ENCODE peak calls at places on chromosomes 11 and 22, in nine cellular contexts. One of them, this sample, is unnamed.

GRCh38 chr11:19954899-19955298 is 205.4 kb downstream of the DBX1 start:
- DNase-seq in NCI-H1105 treated with DMSO at 0.1 percent for 48 hours: no peak
- DNase-seq in PC-3: peak; percentile 24
- DNase-seq in fibroblast of mammary gland: peak; percentile 66
- DNase-seq in AML-193: no peak
- DNase-seq in activated T-cell treated with anti-CD3 and anti-CD28 coated beads, Interleukin-2, amount 50 U/mL, for 48 hours: no peak
- DNase-seq in activated naive CD4-positive, alpha-beta T cell treated with anti-CD3 and anti-CD28 coated beads, Interleukin-2, amount 50 U/mL, for 16 hours: no peak
- DNase-seq in GM12865: no peak
- DNase-seq in stimulated activated CD4-positive, alpha-beta T cell treated with anti-CD3 and anti-CD28 coated beads, TNF-alpha, amount 100 ng/mL, for 4 hours: no peak
- DNase-seq in this sample: no peak

GRCh38 chr11:14357843-14358728 is 897 bp downstream of the RRAS2 start:
- DNase-seq in NCI-H1105 treated with DMSO at 0.1 percent for 48 hours: peak; percentile 48
- DNase-seq in PC-3: peak; percentile 71
- DNase-seq in fibroblast of mammary gland: peak; percentile 41
- DNase-seq in AML-193: no peak
- DNase-seq in activated T-cell treated with anti-CD3 and anti-CD28 coated beads, Interleukin-2, amount 50 U/mL, for 48 hours: peak; percentile 58
- DNase-seq in activated naive CD4-positive, alpha-beta T cell treated with anti-CD3 and anti-CD28 coated beads, Interleukin-2, amount 50 U/mL, for 16 hours: peak; percentile 42
- DNase-seq in GM12865: peak; percentile 57
- DNase-seq in stimulated activated CD4-positive, alpha-beta T cell treated with anti-CD3 and anti-CD28 coated beads, TNF-alpha, amount 100 ng/mL, for 4 hours: no peak
- DNase-seq in this sample: peak; percentile 84

GRCh38 chr11:133214646-133215045 is 317.7 kb downstream of the OPCML start:
- DNase-seq in NCI-H1105 treated with DMSO at 0.1 percent for 48 hours: no peak
- DNase-seq in PC-3: no peak
- DNase-seq in fibroblast of mammary gland: no peak
- DNase-seq in AML-193: no peak
- DNase-seq in activated T-cell treated with anti-CD3 and anti-CD28 coated beads, Interleukin-2, amount 50 U/mL, for 48 hours: no peak
- DNase-seq in activated naive CD4-positive, alpha-beta T cell treated with anti-CD3 and anti-CD28 coated beads, Interleukin-2, amount 50 U/mL, for 16 hours: no peak
- DNase-seq in GM12865: no peak
- DNase-seq in stimulated activated CD4-positive, alpha-beta T cell treated with anti-CD3 and anti-CD28 coated beads, TNF-alpha, amount 100 ng/mL, for 4 hours: no peak
- DNase-seq in this sample: no peak

GRCh38 chr11:76265771-76266241 is 59.5 kb upstream of the WNT11 start:
- DNase-seq in NCI-H1105 treated with DMSO at 0.1 percent for 48 hours: no peak
- DNase-seq in PC-3: no peak
- DNase-seq in fibroblast of mammary gland: peak; percentile 11
- DNase-seq in AML-193: no peak
- DNase-seq in activated T-cell treated with anti-CD3 and anti-CD28 coated beads, Interleukin-2, amount 50 U/mL, for 48 hours: no peak
- DNase-seq in activated naive CD4-positive, alpha-beta T cell treated with anti-CD3 and anti-CD28 coated beads, Interleukin-2, amount 50 U/mL, for 16 hours: no peak
- DNase-seq in GM12865: no peak
- DNase-seq in stimulated activated CD4-positive, alpha-beta T cell treated with anti-CD3 and anti-CD28 coated beads, TNF-alpha, amount 100 ng/mL, for 4 hours: no peak
- DNase-seq in this sample: peak; percentile 41

GRCh38 chr22:25564979-25565677 is 653 bp downstream of the GRK3 start:
- DNase-seq in NCI-H1105 treated with DMSO at 0.1 percent for 48 hours: peak; percentile 49
- DNase-seq in PC-3: no peak
- DNase-seq in fibroblast of mammary gland: no peak
- DNase-seq in AML-193: no peak
- DNase-seq in activated T-cell treated with anti-CD3 and anti-CD28 coated beads, Interleukin-2, amount 50 U/mL, for 48 hours: peak; percentile 39
- DNase-seq in activated naive CD4-positive, alpha-beta T cell treated with anti-CD3 and anti-CD28 coated beads, Interleukin-2, amount 50 U/mL, for 16 hours: peak; percentile 25
- DNase-seq in GM12865: peak; percentile 44
- DNase-seq in stimulated activated CD4-positive, alpha-beta T cell treated with anti-CD3 and anti-CD28 coated beads, TNF-alpha, amount 100 ng/mL, for 4 hours: no peak
- DNase-seq in this sample: peak; percentile 27

GRCh38 chr11:8381871-8382396 is 118.3 kb upstream of the LMO1 start:
- DNase-seq in NCI-H1105 treated with DMSO at 0.1 percent for 48 hours: no peak
- DNase-seq in PC-3: no peak
- DNase-seq in fibroblast of mammary gland: no peak
- DNase-seq in AML-193: no peak
- DNase-seq in activated T-cell treated with anti-CD3 and anti-CD28 coated beads, Interleukin-2, amount 50 U/mL, for 48 hours: no peak
- DNase-seq in activated naive CD4-positive, alpha-beta T cell treated with anti-CD3 and anti-CD28 coated beads, Interleukin-2, amount 50 U/mL, for 16 hours: no peak
- DNase-seq in GM12865: no peak
- DNase-seq in stimulated activated CD4-positive, alpha-beta T cell treated with anti-CD3 and anti-CD28 coated beads, TNF-alpha, amount 100 ng/mL, for 4 hours: no peak
- DNase-seq in this sample: no peak

GRCh38 chr22:20956258-20957117 is 10.6 kb upstream of the AIFM3 start:
- DNase-seq in NCI-H1105 treated with DMSO at 0.1 percent for 48 hours: no peak
- DNase-seq in PC-3: peak; percentile 75
- DNase-seq in fibroblast of mammary gland: peak; percentile 51
- DNase-seq in AML-193: no peak
- DNase-seq in activated T-cell treated with anti-CD3 and anti-CD28 coated beads, Interleukin-2, amount 50 U/mL, for 48 hours: no peak
- DNase-seq in activated naive CD4-positive, alpha-beta T cell treated with anti-CD3 and anti-CD28 coated beads, Interleukin-2, amount 50 U/mL, for 16 hours: no peak
- DNase-seq in GM12865: no peak
- DNase-seq in stimulated activated CD4-positive, alpha-beta T cell treated with anti-CD3 and anti-CD28 coated beads, TNF-alpha, amount 100 ng/mL, for 4 hours: no peak
- DNase-seq in this sample: no peak

GRCh38 chr22:45597460-45598192 is 74.0 kb upstream of the ATXN10 start:
- DNase-seq in NCI-H1105 treated with DMSO at 0.1 percent for 48 hours: no peak
- DNase-seq in PC-3: peak; percentile 22
- DNase-seq in fibroblast of mammary gland: no peak
- DNase-seq in AML-193: no peak
- DNase-seq in activated T-cell treated with anti-CD3 and anti-CD28 coated beads, Interleukin-2, amount 50 U/mL, for 48 hours: no peak
- DNase-seq in activated naive CD4-positive, alpha-beta T cell treated with anti-CD3 and anti-CD28 coated beads, Interleukin-2, amount 50 U/mL, for 16 hours: no peak
- DNase-seq in GM12865: no peak
- DNase-seq in stimulated activated CD4-positive, alpha-beta T cell treated with anti-CD3 and anti-CD28 coated beads, TNF-alpha, amount 100 ng/mL, for 4 hours: no peak
- DNase-seq in this sample: no peak

GRCh38 chr11:77090373-77091111 is 12.1 kb upstream of the OMP start:
- DNase-seq in NCI-H1105 treated with DMSO at 0.1 percent for 48 hours: no peak
- DNase-seq in PC-3: no peak
- DNase-seq in fibroblast of mammary gland: no peak
- DNase-seq in AML-193: no peak
- DNase-seq in activated T-cell treated with anti-CD3 and anti-CD28 coated beads, Interleukin-2, amount 50 U/mL, for 48 hours: no peak
- DNase-seq in activated naive CD4-positive, alpha-beta T cell treated with anti-CD3 and anti-CD28 coated beads, Interleukin-2, amount 50 U/mL, for 16 hours: no peak
- DNase-seq in GM12865: no peak
- DNase-seq in stimulated activated CD4-positive, alpha-beta T cell treated with anti-CD3 and anti-CD28 coated beads, TNF-alpha, amount 100 ng/mL, for 4 hours: no peak
- DNase-seq in this sample: no peak

GRCh38 chr11:105151936-105152554 is 12.5 kb upstream of the CARD18 start:
- DNase-seq in NCI-H1105 treated with DMSO at 0.1 percent for 48 hours: no peak
- DNase-seq in PC-3: peak; percentile 88
- DNase-seq in fibroblast of mammary gland: peak; percentile 75
- DNase-seq in AML-193: no peak
- DNase-seq in activated T-cell treated with anti-CD3 and anti-CD28 coated beads, Interleukin-2, amount 50 U/mL, for 48 hours: no peak
- DNase-seq in activated naive CD4-positive, alpha-beta T cell treated with anti-CD3 and anti-CD28 coated beads, Interleukin-2, amount 50 U/mL, for 16 hours: no peak
- DNase-seq in GM12865: no peak
- DNase-seq in stimulated activated CD4-positive, alpha-beta T cell treated with anti-CD3 and anti-CD28 coated beads, TNF-alpha, amount 100 ng/mL, for 4 hours: no peak
- DNase-seq in this sample: no peak

GRCh38 chr11:15507592-15507991 is 392.9 kb downstream of the INSC start:
- DNase-seq in NCI-H1105 treated with DMSO at 0.1 percent for 48 hours: peak; percentile 10
- DNase-seq in PC-3: no peak
- DNase-seq in fibroblast of mammary gland: no peak
- DNase-seq in AML-193: no peak
- DNase-seq in activated T-cell treated with anti-CD3 and anti-CD28 coated beads, Interleukin-2, amount 50 U/mL, for 48 hours: no peak
- DNase-seq in activated naive CD4-positive, alpha-beta T cell treated with anti-CD3 and anti-CD28 coated beads, Interleukin-2, amount 50 U/mL, for 16 hours: no peak
- DNase-seq in GM12865: peak; percentile 37
- DNase-seq in stimulated activated CD4-positive, alpha-beta T cell treated with anti-CD3 and anti-CD28 coated beads, TNF-alpha, amount 100 ng/mL, for 4 hours: no peak
- DNase-seq in this sample: no peak

GRCh38 chr11:13009921-13010736 is 1.0 kb downstream of the RASSF10 start:
- DNase-seq in NCI-H1105 treated with DMSO at 0.1 percent for 48 hours: peak; percentile 50
- DNase-seq in PC-3: no peak
- DNase-seq in fibroblast of mammary gland: peak; percentile 21
- DNase-seq in AML-193: no peak
- DNase-seq in activated T-cell treated with anti-CD3 and anti-CD28 coated beads, Interleukin-2, amount 50 U/mL, for 48 hours: peak; percentile 17
- DNase-seq in activated naive CD4-positive, alpha-beta T cell treated with anti-CD3 and anti-CD28 coated beads, Interleukin-2, amount 50 U/mL, for 16 hours: no peak
- DNase-seq in GM12865: no peak
- DNase-seq in stimulated activated CD4-positive, alpha-beta T cell treated with anti-CD3 and anti-CD28 coated beads, TNF-alpha, amount 100 ng/mL, for 4 hours: no peak
- DNase-seq in this sample: peak; percentile 40

GRCh38 chr11:65817312-65817814 is 16.4 kb upstream of the SNX32 start:
- DNase-seq in NCI-H1105 treated with DMSO at 0.1 percent for 48 hours: no peak
- DNase-seq in PC-3: no peak
- DNase-seq in fibroblast of mammary gland: peak; percentile 7
- DNase-seq in AML-193: no peak
- DNase-seq in activated T-cell treated with anti-CD3 and anti-CD28 coated beads, Interleukin-2, amount 50 U/mL, for 48 hours: no peak
- DNase-seq in activated naive CD4-positive, alpha-beta T cell treated with anti-CD3 and anti-CD28 coated beads, Interleukin-2, amount 50 U/mL, for 16 hours: no peak
- DNase-seq in GM12865: no peak
- DNase-seq in stimulated activated CD4-positive, alpha-beta T cell treated with anti-CD3 and anti-CD28 coated beads, TNF-alpha, amount 100 ng/mL, for 4 hours: no peak
- DNase-seq in this sample: no peak

GRCh38 chr11:95138448-95138847 is 48.8 kb downstream of the ENDOD1 start:
- DNase-seq in NCI-H1105 treated with DMSO at 0.1 percent for 48 hours: peak; percentile 10
- DNase-seq in PC-3: peak; percentile 49
- DNase-seq in fibroblast of mammary gland: peak; percentile 28
- DNase-seq in AML-193: peak; percentile 86
- DNase-seq in activated T-cell treated with anti-CD3 and anti-CD28 coated beads, Interleukin-2, amount 50 U/mL, for 48 hours: no peak
- DNase-seq in activated naive CD4-positive, alpha-beta T cell treated with anti-CD3 and anti-CD28 coated beads, Interleukin-2, amount 50 U/mL, for 16 hours: no peak
- DNase-seq in GM12865: peak; percentile 25
- DNase-seq in stimulated activated CD4-positive, alpha-beta T cell treated with anti-CD3 and anti-CD28 coated beads, TNF-alpha, amount 100 ng/mL, for 4 hours: no peak
- DNase-seq in this sample: no peak

GRCh38 chr11:60129853-60130252 is 41.4 kb downstream of the MS4A2 start:
- DNase-seq in NCI-H1105 treated with DMSO at 0.1 percent for 48 hours: no peak
- DNase-seq in PC-3: no peak
- DNase-seq in fibroblast of mammary gland: no peak
- DNase-seq in AML-193: no peak
- DNase-seq in activated T-cell treated with anti-CD3 and anti-CD28 coated beads, Interleukin-2, amount 50 U/mL, for 48 hours: no peak
- DNase-seq in activated naive CD4-positive, alpha-beta T cell treated with anti-CD3 and anti-CD28 coated beads, Interleukin-2, amount 50 U/mL, for 16 hours: no peak
- DNase-seq in GM12865: no peak
- DNase-seq in stimulated activated CD4-positive, alpha-beta T cell treated with anti-CD3 and anti-CD28 coated beads, TNF-alpha, amount 100 ng/mL, for 4 hours: no peak
- DNase-seq in this sample: no peak

GRCh38 chr11:77440678-77441077 is 33.2 kb downstream of the PAK1 start:
- DNase-seq in NCI-H1105 treated with DMSO at 0.1 percent for 48 hours: no peak
- DNase-seq in PC-3: no peak
- DNase-seq in fibroblast of mammary gland: no peak
- DNase-seq in AML-193: no peak
- DNase-seq in activated T-cell treated with anti-CD3 and anti-CD28 coated beads, Interleukin-2, amount 50 U/mL, for 48 hours: no peak
- DNase-seq in activated naive CD4-positive, alpha-beta T cell treated with anti-CD3 and anti-CD28 coated beads, Interleukin-2, amount 50 U/mL, for 16 hours: no peak
- DNase-seq in GM12865: no peak
- DNase-seq in stimulated activated CD4-positive, alpha-beta T cell treated with anti-CD3 and anti-CD28 coated beads, TNF-alpha, amount 100 ng/mL, for 4 hours: no peak
- DNase-seq in this sample: no peak

GRCh38 chr11:126411971-126412381 is 56.5 kb downstream of the ST3GAL4 start:
- DNase-seq in NCI-H1105 treated with DMSO at 0.1 percent for 48 hours: no peak
- DNase-seq in PC-3: no peak
- DNase-seq in fibroblast of mammary gland: no peak
- DNase-seq in AML-193: no peak
- DNase-seq in activated T-cell treated with anti-CD3 and anti-CD28 coated beads, Interleukin-2, amount 50 U/mL, for 48 hours: no peak
- DNase-seq in activated naive CD4-positive, alpha-beta T cell treated with anti-CD3 and anti-CD28 coated beads, Interleukin-2, amount 50 U/mL, for 16 hours: no peak
- DNase-seq in GM12865: no peak
- DNase-seq in stimulated activated CD4-positive, alpha-beta T cell treated with anti-CD3 and anti-CD28 coated beads, TNF-alpha, amount 100 ng/mL, for 4 hours: no peak
- DNase-seq in this sample: peak; percentile 40

GRCh38 chr22:47474895-47475294 is 712.4 kb downstream of the TBC1D22A start:
- DNase-seq in NCI-H1105 treated with DMSO at 0.1 percent for 48 hours: no peak
- DNase-seq in PC-3: no peak
- DNase-seq in fibroblast of mammary gland: no peak
- DNase-seq in AML-193: no peak
- DNase-seq in activated T-cell treated with anti-CD3 and anti-CD28 coated beads, Interleukin-2, amount 50 U/mL, for 48 hours: no peak
- DNase-seq in activated naive CD4-positive, alpha-beta T cell treated with anti-CD3 and anti-CD28 coated beads, Interleukin-2, amount 50 U/mL, for 16 hours: no peak
- DNase-seq in GM12865: no peak
- DNase-seq in stimulated activated CD4-positive, alpha-beta T cell treated with anti-CD3 and anti-CD28 coated beads, TNF-alpha, amount 100 ng/mL, for 4 hours: no peak
- DNase-seq in this sample: no peak

GRCh38 chr22:43239102-43239875 is 52.4 kb upstream of the TTLL12 start:
- DNase-seq in NCI-H1105 treated with DMSO at 0.1 percent for 48 hours: no peak
- DNase-seq in PC-3: no peak
- DNase-seq in fibroblast of mammary gland: peak; percentile 17
- DNase-seq in AML-193: no peak
- DNase-seq in activated T-cell treated with anti-CD3 and anti-CD28 coated beads, Interleukin-2, amount 50 U/mL, for 48 hours: no peak
- DNase-seq in activated naive CD4-positive, alpha-beta T cell treated with anti-CD3 and anti-CD28 coated beads, Interleukin-2, amount 50 U/mL, for 16 hours: no peak
- DNase-seq in GM12865: no peak
- DNase-seq in stimulated activated CD4-positive, alpha-beta T cell treated with anti-CD3 and anti-CD28 coated beads, TNF-alpha, amount 100 ng/mL, for 4 hours: no peak
- DNase-seq in this sample: no peak